ENCODE peak calls at places on chromosome 4, in nine cellular contexts. One of them, this sample, is unnamed.
A peak's percentile ranks its signal among the peaks of the same experiment; 100 is the strongest.

GRCh38 chr4:98516441-98517323 is 141.7 kb downstream of the TSPAN5 start:
- DNase-seq in vagina: no peak
- DNase-seq in GM23338: no peak
- DNase-seq in T-helper 9 cell: no peak
- DNase-seq in bronchial epithelial cell: no peak
- DNase-seq in activated T-helper 1 cell treated with anti-CD3 and anti-CD28 coated beads, Interleukin-2, amount 50 U/mL, for 16 hours: no peak
- DNase-seq in activated CD4-positive, alpha-beta T cell treated with anti-CD3 and anti-CD28 coated beads, Interleukin-2, amount 50 U/mL, for 48 hours: no peak
- DNase-seq in amygdala: no peak
- DNase-seq in posterior vena cava: no peak
- DNase-seq in this sample: no peak

GRCh38 chr4:7422898-7423180 is 11.9 kb downstream of the PSAPL1 start:
- DNase-seq in vagina: no peak
- DNase-seq in GM23338: no peak
- DNase-seq in T-helper 9 cell: no peak
- DNase-seq in bronchial epithelial cell: no peak
- DNase-seq in activated T-helper 1 cell treated with anti-CD3 and anti-CD28 coated beads, Interleukin-2, amount 50 U/mL, for 16 hours: no peak
- DNase-seq in activated CD4-positive, alpha-beta T cell treated with anti-CD3 and anti-CD28 coated beads, Interleukin-2, amount 50 U/mL, for 48 hours: no peak
- DNase-seq in amygdala: no peak
- DNase-seq in posterior vena cava: no peak
- DNase-seq in this sample: no peak

GRCh38 chr4:8235224-8235623 is 34.3 kb upstream of the HTRA3 start:
- DNase-seq in vagina: no peak
- DNase-seq in GM23338: no peak
- DNase-seq in T-helper 9 cell: no peak
- DNase-seq in bronchial epithelial cell: no peak
- DNase-seq in activated T-helper 1 cell treated with anti-CD3 and anti-CD28 coated beads, Interleukin-2, amount 50 U/mL, for 16 hours: no peak
- DNase-seq in activated CD4-positive, alpha-beta T cell treated with anti-CD3 and anti-CD28 coated beads, Interleukin-2, amount 50 U/mL, for 48 hours: no peak
- DNase-seq in amygdala: no peak
- DNase-seq in posterior vena cava: no peak
- DNase-seq in this sample: no peak

GRCh38 chr4:85406185-85406584 is 68.8 kb upstream of the ARHGAP24 start:
- DNase-seq in vagina: no peak
- DNase-seq in GM23338: no peak
- DNase-seq in T-helper 9 cell: no peak
- DNase-seq in bronchial epithelial cell: no peak
- DNase-seq in activated T-helper 1 cell treated with anti-CD3 and anti-CD28 coated beads, Interleukin-2, amount 50 U/mL, for 16 hours: no peak
- DNase-seq in activated CD4-positive, alpha-beta T cell treated with anti-CD3 and anti-CD28 coated beads, Interleukin-2, amount 50 U/mL, for 48 hours: no peak
- DNase-seq in amygdala: no peak
- DNase-seq in posterior vena cava: no peak
- DNase-seq in this sample: no peak

GRCh38 chr4:77169496-77169895 is 12.5 kb downstream of the CCNG2 start:
- DNase-seq in vagina: no peak
- DNase-seq in GM23338: no peak
- DNase-seq in T-helper 9 cell: no peak
- DNase-seq in bronchial epithelial cell: no peak
- DNase-seq in activated T-helper 1 cell treated with anti-CD3 and anti-CD28 coated beads, Interleukin-2, amount 50 U/mL, for 16 hours: no peak
- DNase-seq in activated CD4-positive, alpha-beta T cell treated with anti-CD3 and anti-CD28 coated beads, Interleukin-2, amount 50 U/mL, for 48 hours: no peak
- DNase-seq in amygdala: no peak
- DNase-seq in posterior vena cava: no peak
- DNase-seq in this sample: no peak

GRCh38 chr4:88318751-88319350 is 34.5 kb upstream of the PPM1K start:
- DNase-seq in vagina: no peak
- DNase-seq in GM23338: no peak
- DNase-seq in T-helper 9 cell: no peak
- DNase-seq in bronchial epithelial cell: peak; percentile 75
- DNase-seq in activated T-helper 1 cell treated with anti-CD3 and anti-CD28 coated beads, Interleukin-2, amount 50 U/mL, for 16 hours: no peak
- DNase-seq in activated CD4-positive, alpha-beta T cell treated with anti-CD3 and anti-CD28 coated beads, Interleukin-2, amount 50 U/mL, for 48 hours: no peak
- DNase-seq in amygdala: no peak
- DNase-seq in posterior vena cava: no peak
- DNase-seq in this sample: no peak

GRCh38 chr4:30716158-30716557 is 4.0 kb upstream of the PCDH7 start:
- DNase-seq in vagina: no peak
- DNase-seq in GM23338: peak; percentile 69
- DNase-seq in T-helper 9 cell: no peak
- DNase-seq in bronchial epithelial cell: peak; percentile 50
- DNase-seq in activated T-helper 1 cell treated with anti-CD3 and anti-CD28 coated beads, Interleukin-2, amount 50 U/mL, for 16 hours: no peak
- DNase-seq in activated CD4-positive, alpha-beta T cell treated with anti-CD3 and anti-CD28 coated beads, Interleukin-2, amount 50 U/mL, for 48 hours: no peak
- DNase-seq in amygdala: no peak
- DNase-seq in posterior vena cava: no peak
- DNase-seq in this sample: no peak

GRCh38 chr4:173448103-173448502 is 49.2 kb upstream of the SCRG1 start:
- DNase-seq in vagina: no peak
- DNase-seq in GM23338: no peak
- DNase-seq in T-helper 9 cell: no peak
- DNase-seq in bronchial epithelial cell: no peak
- DNase-seq in activated T-helper 1 cell treated with anti-CD3 and anti-CD28 coated beads, Interleukin-2, amount 50 U/mL, for 16 hours: no peak
- DNase-seq in activated CD4-positive, alpha-beta T cell treated with anti-CD3 and anti-CD28 coated beads, Interleukin-2, amount 50 U/mL, for 48 hours: no peak
- DNase-seq in amygdala: peak; percentile 70
- DNase-seq in posterior vena cava: no peak
- DNase-seq in this sample: no peak

GRCh38 chr4:56026596-56026995 is 77.9 kb downstream of the CEP135 start:
- DNase-seq in vagina: no peak
- DNase-seq in GM23338: no peak
- DNase-seq in T-helper 9 cell: no peak
- DNase-seq in bronchial epithelial cell: peak; percentile 81
- DNase-seq in activated T-helper 1 cell treated with anti-CD3 and anti-CD28 coated beads, Interleukin-2, amount 50 U/mL, for 16 hours: no peak
- DNase-seq in activated CD4-positive, alpha-beta T cell treated with anti-CD3 and anti-CD28 coated beads, Interleukin-2, amount 50 U/mL, for 48 hours: no peak
- DNase-seq in amygdala: no peak
- DNase-seq in posterior vena cava: no peak
- DNase-seq in this sample: no peak

GRCh38 chr4:138485498-138485897 is 243.3 kb upstream of the SLC7A11 start:
- DNase-seq in vagina: no peak
- DNase-seq in GM23338: no peak
- DNase-seq in T-helper 9 cell: no peak
- DNase-seq in bronchial epithelial cell: no peak
- DNase-seq in activated T-helper 1 cell treated with anti-CD3 and anti-CD28 coated beads, Interleukin-2, amount 50 U/mL, for 16 hours: no peak
- DNase-seq in activated CD4-positive, alpha-beta T cell treated with anti-CD3 and anti-CD28 coated beads, Interleukin-2, amount 50 U/mL, for 48 hours: no peak
- DNase-seq in amygdala: no peak
- DNase-seq in posterior vena cava: no peak
- DNase-seq in this sample: no peak

GRCh38 chr4:2333356-2333841 is 71.5 kb upstream of the MXD4 start:
- DNase-seq in vagina: no peak
- DNase-seq in GM23338: no peak
- DNase-seq in T-helper 9 cell: no peak
- DNase-seq in bronchial epithelial cell: no peak
- DNase-seq in activated T-helper 1 cell treated with anti-CD3 and anti-CD28 coated beads, Interleukin-2, amount 50 U/mL, for 16 hours: no peak
- DNase-seq in activated CD4-positive, alpha-beta T cell treated with anti-CD3 and anti-CD28 coated beads, Interleukin-2, amount 50 U/mL, for 48 hours: no peak
- DNase-seq in amygdala: no peak
- DNase-seq in posterior vena cava: peak; percentile 75
- DNase-seq in this sample: no peak

GRCh38 chr4:38231626-38232025 is 271.4 kb downstream of the PTTG2 start:
- DNase-seq in vagina: no peak
- DNase-seq in GM23338: no peak
- DNase-seq in T-helper 9 cell: no peak
- DNase-seq in bronchial epithelial cell: peak; percentile 11
- DNase-seq in activated T-helper 1 cell treated with anti-CD3 and anti-CD28 coated beads, Interleukin-2, amount 50 U/mL, for 16 hours: no peak
- DNase-seq in activated CD4-positive, alpha-beta T cell treated with anti-CD3 and anti-CD28 coated beads, Interleukin-2, amount 50 U/mL, for 48 hours: no peak
- DNase-seq in amygdala: no peak
- DNase-seq in posterior vena cava: no peak
- DNase-seq in this sample: no peak

This sample was measured in activated CD4-positive, alpha-beta memory T cell treated with anti-CD3 and anti-CD28 coated beads, Interleukin-2, amount 10 ng/mL, durations not matched to agents 7 days and 5 days.